ENCODE peak calls at places on chromosomes 11 and 22, in ten cellular contexts. S is sigmoid colon, T is HL-60, F is H1, B is suprapubic skin, H is spleen, V is upper lobe of left lung, N is GM12891, D is HCT116, O is transverse colon. C is an unnamed sample.

GRCh38 chr22:39174498-39175120 is 22.1 kb upstream of the CBX7 start:
- DNase-seq in H (peak; percentile 95), S (peak; percentile 93), O (peak; percentile 70), T (no peak), N (no peak), D (peak; percentile 23), F (peak; percentile 98), V (peak; percentile 82), B (peak; percentile 83), C (no peak)

GRCh38 chr11:76510060-76511047 is 65.5 kb downstream of the EMSY start:
- DNase-seq in F (no peak), D (no peak), T (no peak), S (no peak), V (no peak), B (no peak), N (no peak), O (no peak), H (no peak), C (no peak)

GRCh38 chr11:65016705-65017104 is 2.7 kb downstream of the ARL2 start:
- DNase-seq in H (no peak), O (no peak), N (no peak), T (no peak), D (no peak), B (no peak), V (no peak), S (no peak), F (no peak), C (no peak)

GRCh38 chr22:48258108-48258705 is 1495.8 kb downstream of the TBC1D22A start:
- DNase-seq in N (no peak), V (no peak), B (peak; percentile 45), D (no peak), T (no peak), O (no peak), F (no peak), S (no peak), H (peak; percentile 71), C (no peak)

GRCh38 chr11:117877120-117877784 is 794 bp upstream of the FXYD6 start:
- DNase-seq in V (no peak), F (no peak), O (no peak), B (no peak), H (no peak), D (no peak), N (no peak), T (no peak), S (peak; percentile 84), C (no peak)

GRCh38 chr22:28788601-28789000 is 11.8 kb downstream of the XBP1 start:
- DNase-seq in B (no peak), V (no peak), T (no peak), S (no peak), F (no peak), N (no peak), O (no peak), D (no peak), H (no peak), C (no peak)

GRCh38 chr22:42945736-42946135 is 69.2 kb downstream of the PACSIN2 start:
- DNase-seq in N (no peak), S (no peak), T (peak; percentile 46), H (no peak), V (no peak), O (no peak), F (no peak), D (no peak), B (no peak), C (no peak)

GRCh38 chr11:112455791-112456190 is 195.1 kb upstream of the PLET1 start:
- DNase-seq in D (no peak), H (no peak), F (no peak), V (no peak), T (no peak), S (no peak), N (no peak), O (no peak), B (no peak), C (no peak)

GRCh38 chr11:34264266-34265110 is 93.3 kb downstream of the ABTB2 start:
- DNase-seq in B (no peak), H (no peak), O (no peak), N (no peak), D (no peak), T (no peak), F (no peak), V (no peak), S (no peak), C (no peak)

GRCh38 chr11:34262601-34263081 is 95.2 kb downstream of the ABTB2 start:
- DNase-seq in N (no peak), O (no peak), T (no peak), D (no peak), V (no peak), B (no peak), F (no peak), S (no peak), H (no peak), C (no peak)

GRCh38 chr11:34261095-34261494 is 96.7 kb downstream of the ABTB2 start:
- DNase-seq in V (no peak), S (no peak), T (no peak), N (no peak), B (no peak), F (no peak), D (no peak), H (no peak), O (no peak), C (no peak)

GRCh38 chr11:34261820-34262219 is 96.0 kb downstream of the ABTB2 start:
- DNase-seq in H (no peak), B (no peak), V (no peak), T (no peak), O (no peak), S (no peak), D (no peak), N (no peak), F (no peak), C (no peak)

DNA sequence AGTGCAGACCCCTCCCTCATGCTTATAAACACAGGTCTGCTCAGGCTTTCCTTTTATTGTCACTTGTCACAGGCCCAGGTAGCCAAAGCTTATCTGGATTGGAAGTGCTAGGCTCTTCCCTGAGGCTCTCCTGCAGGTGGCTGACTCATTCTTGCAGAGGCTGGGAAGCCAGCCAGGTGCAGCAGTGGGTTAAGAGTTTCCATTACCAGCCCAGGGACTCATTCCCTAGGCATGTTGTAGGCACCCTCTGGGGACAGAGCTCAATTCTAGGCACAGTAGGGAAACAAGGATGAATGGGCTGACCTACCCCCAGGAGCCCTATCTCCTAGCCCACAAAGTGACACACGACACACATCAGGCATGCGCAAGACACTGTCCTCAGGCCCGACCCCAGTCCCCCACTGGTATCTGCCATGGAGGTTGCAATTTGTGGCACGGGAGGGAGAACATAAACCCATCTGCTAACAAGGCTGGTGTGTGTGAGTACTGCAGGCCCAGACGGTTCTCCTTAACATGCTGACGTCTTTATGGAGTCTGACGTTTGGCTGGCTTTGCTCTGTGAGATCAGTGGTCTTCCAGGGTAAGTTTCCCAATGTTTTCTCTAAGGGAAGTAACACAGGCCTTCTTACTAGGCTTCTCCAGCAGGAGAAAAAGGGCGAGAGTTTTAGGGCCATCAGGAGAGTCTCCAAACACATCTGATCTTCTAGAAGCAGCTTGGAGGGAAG is 94.2 kb downstream of the ABTB2 start:
- DNase-seq in T (no peak), B (no peak), D (peak; percentile 99), O (peak; percentile 79), H (no peak), V (no peak), F (no peak), N (no peak), S (peak; percentile 76), C (no peak)
- TF ChIP-seq POLR2AphosphoS5 in T (no peak), B (no peak), D (peak; percentile 86), O (no peak), H (no peak), V (peak; percentile 20), F (no peak), N (no peak), S (peak; percentile 53), C (no peak)

DNA sequence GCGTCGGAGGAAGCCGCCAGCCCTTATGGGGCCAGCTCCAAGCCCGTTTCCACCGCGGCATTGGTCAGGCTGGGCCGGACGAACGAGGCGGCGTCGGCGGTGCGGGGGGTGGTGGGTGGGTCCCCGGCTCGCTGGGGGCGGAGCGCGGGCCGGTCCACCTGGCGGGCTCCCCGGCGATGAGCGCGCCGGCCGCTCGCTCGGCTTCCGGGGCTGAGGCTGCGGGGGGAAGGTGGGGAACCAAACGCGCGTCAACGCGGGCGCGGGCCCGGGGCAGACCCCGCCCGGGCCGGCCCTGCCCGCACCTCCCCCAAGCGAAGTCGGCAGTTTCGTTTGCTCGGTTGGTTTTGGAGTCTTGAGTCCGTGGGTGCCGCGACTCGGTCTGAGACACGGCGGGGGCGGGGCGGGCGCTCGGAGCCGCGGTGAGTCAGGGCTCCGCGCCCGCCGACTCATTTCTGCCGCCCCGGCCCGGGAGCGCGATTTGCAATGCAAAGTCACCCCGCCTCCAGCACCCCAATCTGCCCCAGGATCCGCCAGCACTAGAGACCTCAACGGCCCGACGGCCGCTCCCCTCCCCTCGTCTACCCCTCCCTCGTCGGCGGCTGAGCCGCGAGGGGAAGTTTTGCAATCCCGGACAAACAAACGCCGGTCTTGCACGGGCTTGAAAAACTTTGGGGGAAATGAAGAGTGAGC is 1.3 kb downstream of the ASCL2 start:
- DNase-seq in S (no peak), N (peak; percentile 57), T (peak; percentile 89), V (peak; percentile 93), F (peak; percentile 71), H (peak; percentile 91), B (peak; percentile 80), O (peak; percentile 48), D (no peak), C (no peak)
- TF ChIP-seq POLR2AphosphoS5 in S (no peak), N (no peak), T (no peak), V (no peak), F (no peak), H (peak; percentile 34), B (no peak), O (no peak), D (peak; percentile 28), C (no peak)

GRCh38 chr11:57644748-57645715 is 4.7 kb downstream of the YPEL4 start:
- DNase-seq in V (no peak), F (peak; percentile 93), B (peak; percentile 92), H (peak; percentile 92), N (peak; percentile 70), O (peak; percentile 87), S (peak; percentile 91), T (peak; percentile 85), D (peak; percentile 71), C (peak; percentile 76)

GRCh38 chr11:57646756-57647303 is 2.9 kb downstream of the YPEL4 start:
- DNase-seq in V (peak; percentile 81), B (no peak), N (no peak), T (no peak), O (no peak), F (peak; percentile 76), H (no peak), S (no peak), D (no peak), C (no peak)

GRCh38 chr11:57646221-57646620 is 3.5 kb downstream of the YPEL4 start:
- DNase-seq in T (no peak), D (no peak), O (no peak), F (peak; percentile 58), S (peak; percentile 70), N (no peak), V (no peak), H (no peak), B (no peak), C (no peak)

GRCh38 chr11:57647368-57647767 is 2.3 kb downstream of the YPEL4 start:
- DNase-seq in S (no peak), B (no peak), T (no peak), D (no peak), N (no peak), F (peak; percentile 73), H (no peak), V (no peak), O (no peak), C (no peak)

DNA sequence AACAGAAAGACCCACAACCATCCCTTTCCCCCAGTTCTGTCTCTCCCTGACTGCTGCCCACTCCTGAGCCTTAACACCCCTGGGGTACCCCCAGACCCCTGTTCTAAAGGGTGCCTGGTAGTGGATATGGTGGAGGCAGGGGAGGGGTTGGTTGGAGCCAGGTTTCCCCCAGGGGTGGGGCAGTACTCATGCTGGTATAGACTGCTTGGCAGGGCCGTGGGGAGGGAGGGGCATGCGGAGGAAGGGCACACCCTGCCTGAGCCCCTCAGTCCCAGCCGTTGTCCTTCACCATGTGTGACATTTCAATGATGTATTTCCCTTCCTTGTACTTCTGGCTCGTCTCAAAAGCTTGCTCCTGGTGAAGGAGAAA is 4.0 kb downstream of the YPEL4 start:
- DNase-seq in H (no peak), S (no peak), T (no peak), D (no peak), N (no peak), O (no peak), V (no peak), B (no peak), F (peak; percentile 70), C (no peak)
- TF ChIP-seq POLR2AphosphoS5 in H (no peak), S (no peak), T (no peak), D (peak; percentile 10), N (no peak), O (no peak), V (no peak), B (no peak), F (peak; percentile 70), C (peak; percentile 31)

GRCh38 chr11:102047305-102047924 is at the start of gene CFAP300:
- DNase-seq in V (peak; percentile 94), F (peak; percentile 85), N (peak; percentile 24), S (peak; percentile 94), O (peak; percentile 85), B (peak; percentile 94), H (peak; percentile 74), T (no peak), D (no peak), C (peak; percentile 19)
- TF ChIP-seq POLR2AphosphoS5 in V (peak; percentile 29), F (no peak), N (no peak), S (peak; percentile 35), O (no peak), B (no peak), H (no peak), T (no peak), D (no peak), C (no peak)